ENCODE peak calls at places on chromosomes 1 and 21, in four cellular contexts. N, J, H and L are unnamed samples.

GRCh38 chr21:15732290-15732995 is 2.7 kb downstream of the USP25 start:
- DNase-seq in J (no peak), N (no peak), H (peak; percentile 61), L (no peak)

GRCh38 chr1:218426343-218426657 is 81.2 kb downstream of the TGFB2 start:
- DNase-seq in N (no peak), J (no peak), H (no peak), L (no peak)

GRCh38 chr1:159207774-159208459 is 3.2 kb downstream of the ACKR1 start:
- DNase-seq in J (no peak), N (no peak), H (no peak), L (no peak)

GRCh38 chr1:201229771-201230635 is 39.4 kb downstream of the IGFN1 start:
- DNase-seq in J (no peak), N (peak; percentile 15), H (no peak), L (peak; percentile 48)

GRCh38 chr1:43358121-43358745 is 548 bp upstream of the CDC20 start:
- DNase-seq in H (peak; percentile 80), N (peak; percentile 49), J (peak; percentile 51), L (no peak)

GRCh38 chr1:5125208-5125607 is 470.8 kb downstream of the AJAP1 start:
- DNase-seq in N (no peak), J (no peak), H (no peak), L (no peak)

GRCh38 chr1:233294991-233295774 is at the start of gene PCNX2:
- DNase-seq in J (peak; percentile 86), H (peak; percentile 20), N (peak; percentile 33), L (peak; percentile 80)

GRCh38 chr1:110860174-110860573 is 12.8 kb upstream of the CD53 start:
- DNase-seq in J (no peak), H (no peak), N (no peak), L (no peak)

GRCh38 chr1:84916897-84917296 is 23.9 kb upstream of the LPAR3 start:
- DNase-seq in H (no peak), N (no peak), J (no peak), L (no peak)

GRCh38 chr1:118487091-118487490 is 302.1 kb upstream of the SPAG17 start:
- DNase-seq in J (no peak), N (no peak), H (no peak), L (no peak)

GRCh38 chr1:220189750-220190347 is 82.4 kb downstream of the RAB3GAP2 start:
- DNase-seq in J (peak; percentile 32), H (peak; percentile 33), N (peak; percentile 23), L (peak; percentile 55)

GRCh38 chr21:34690041-34690792 is 21.4 kb downstream of the CLIC6 start:
- DNase-seq in J (no peak), N (peak; percentile 66), H (no peak), L (peak; percentile 23)

GRCh38 chr1:234213576-234214128 is 159.6 kb upstream of the COA6 start:
- DNase-seq in J (no peak), H (no peak), N (no peak), L (no peak)

GRCh38 chr21:14945176-14945575 is 119.6 kb downstream of the NRIP1 start:
- DNase-seq in H (no peak), J (no peak), N (no peak), L (no peak)

GRCh38 chr21:27681038-27681437 is 714.1 kb upstream of the ADAMTS5 start:
- DNase-seq in J (no peak), H (no peak), N (no peak), L (no peak)

GRCh38 chr1:2641381-2642130 is 8.7 kb upstream of the MMEL1 start:
- DNase-seq in N (no peak), H (no peak), J (peak; percentile 53), L (no peak)

GRCh38 chr1:201028473-201028889 is 5.0 kb upstream of the KIF21B start:
- DNase-seq in N (no peak), H (no peak), J (no peak), L (no peak)

GRCh38 chr1:172951728-172952365 is 98.9 kb downstream of the TNFSF18 start:
- DNase-seq in N (no peak), J (no peak), H (no peak), L (no peak)

GRCh38 chr1:184036517-184036949 is 995 bp downstream of the COLGALT2 start:
- DNase-seq in N (no peak), J (peak; percentile 80), H (peak; percentile 69), L (no peak)

GRCh38 chr1:154463512-154463990 is 38.5 kb upstream of the TDRD10 start:
- DNase-seq in H (peak; percentile 37), J (no peak), N (no peak), L (no peak)

GRCh38 chr1:27830621-27831424 is at the start of gene PPP1R8:
- DNase-seq in J (peak; percentile 94), H (peak; percentile 99), N (peak; percentile 91), L (peak; percentile 94)

GRCh38 chr21:38813554-38813953 is 7.8 kb downstream of the ETS2 start:
- DNase-seq in H (no peak), N (no peak), J (no peak), L (no peak)

GRCh38 chr1:91569411-91570104 is 68.9 kb downstream of the CDC7 start:
- DNase-seq in J (no peak), H (peak; percentile 30), N (peak; percentile 24), L (no peak)

GRCh38 chr1:68085752-68086151 is 35.3 kb upstream of the DIRAS3 start:
- DNase-seq in J (no peak), H (no peak), N (no peak), L (no peak)
- TF ChIP-seq JUND in J (no peak), H (no peak), N (no peak), L (no peak)

GRCh38 chr1:209172286-209172685 is 411.2 kb upstream of the CAMK1G start:
- DNase-seq in H (no peak), J (no peak), N (no peak), L (no peak)

GRCh38 chr1:209176866-209177430 is 406.6 kb upstream of the CAMK1G start:
- DNase-seq in J (no peak), H (no peak), N (no peak), L (no peak)
- TF ChIP-seq JUND in J (no peak), H (no peak), N (no peak), L (no peak)

DNA sequence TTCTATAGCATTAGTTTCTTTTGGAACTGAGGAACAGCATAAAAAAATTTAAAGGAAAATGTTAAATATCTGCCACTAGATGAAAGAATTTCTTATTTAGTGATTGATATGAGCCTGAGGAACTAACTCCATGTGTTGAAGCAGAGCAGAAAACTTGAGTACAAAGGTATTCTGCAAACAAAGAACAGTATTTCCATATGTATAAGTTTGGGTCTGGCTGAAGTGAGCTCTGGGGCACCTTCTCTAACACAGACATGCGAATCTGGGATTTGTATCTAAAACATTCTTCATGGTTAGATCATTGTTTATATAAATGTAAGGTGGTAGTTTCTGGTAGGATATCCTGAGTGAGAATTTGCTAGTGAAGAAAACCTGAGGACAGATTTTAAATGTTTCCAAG is 123.2 kb downstream of the TYW3 start:
- DNase-seq in H (no peak), J (no peak), N (no peak), L (no peak)
- TF ChIP-seq JUND in H (no peak), J (no peak), N (no peak), L (no peak)

GRCh38 chr1:65554829-65555228 is 134.4 kb downstream of the LEPR start:
- DNase-seq in J (no peak), N (no peak), H (peak; percentile 72), L (no peak)
- TF ChIP-seq JUND in J (no peak), N (no peak), H (peak; percentile 21), L (no peak)